ENCODE peak calls at places on chromosome 16, in five cellular contexts. S, X, I, D and R are unnamed samples.
A peak's percentile ranks its signal among the peaks of the same experiment; 100 is the strongest.

GRCh38 chr16:51152691-51153261 is 1.7 kb upstream of the SALL1 start:
- DNase-seq in S (no peak), I (no peak), X (no peak), D (no peak), R (no peak)

GRCh38 chr16:62068747-62069146 is 32.5 kb upstream of the CDH8 start:
- DNase-seq in I (no peak), S (no peak), X (no peak), D (no peak), R (no peak)

GRCh38 chr16:66728117-66728787 is 23.2 kb downstream of the DYNC1LI2 start:
- DNase-seq in I (no peak), S (peak; percentile 46), D (no peak), X (peak; percentile 28), R (peak; percentile 45)

GRCh38 chr16:8631373-8631772 is 9.9 kb downstream of the METTL22 start:
- DNase-seq in S (no peak), I (no peak), X (no peak), D (no peak), R (no peak)

GRCh38 chr16:51327001-51327400 is 175.9 kb upstream of the SALL1 start:
- DNase-seq in I (no peak), D (no peak), X (no peak), S (no peak), R (no peak)

GRCh38 chr16:66474750-66475199 is 47.7 kb downstream of the BEAN1 start:
- DNase-seq in X (no peak), I (no peak), S (no peak), D (peak; percentile 28), R (peak; percentile 63)

GRCh38 chr16:66578596-66579531 is at the start of gene CMTM2:
- DNase-seq in S (no peak), X (no peak), D (no peak), I (no peak), R (no peak)

GRCh38 chr16:75818491-75818890 is 92.2 kb upstream of the CPHXL start:
- DNase-seq in X (no peak), I (no peak), D (no peak), S (no peak), R (no peak)

GRCh38 chr16:29148867-29149272 is 164.0 kb downstream of the LAT start:
- DNase-seq in D (peak; percentile 78), X (no peak), S (peak; percentile 62), I (no peak), R (peak; percentile 90)

GRCh38 chr16:11076259-11077018 is 132.1 kb downstream of the CLEC16A start:
- DNase-seq in S (peak; percentile 23), D (peak; percentile 21), I (no peak), X (no peak), R (no peak)

GRCh38 chr16:68070249-68070725 is 14.9 kb upstream of the NFATC3 start:
- DNase-seq in I (no peak), X (no peak), S (no peak), D (no peak), R (no peak)

GRCh38 chr16:53913082-53913870 is 209.3 kb downstream of the FTO start:
- DNase-seq in X (no peak), D (no peak), S (peak; percentile 63), I (no peak), R (no peak)

GRCh38 chr16:16086653-16087446 is 136.4 kb downstream of the ABCC6 start:
- DNase-seq in I (no peak), D (no peak), S (no peak), X (no peak), R (no peak)

GRCh38 chr16:21301168-21301894 is 23.2 kb upstream of the CRYM start:
- DNase-seq in I (peak; percentile 52), S (peak; percentile 72), D (no peak), X (peak; percentile 82), R (peak; percentile 22)

GRCh38 chr16:77330332-77331043 is 104.3 kb downstream of the ADAMTS18 start:
- DNase-seq in D (no peak), I (peak; percentile 65), S (no peak), X (no peak), R (no peak)

GRCh38 chr16:54890381-54890780 is 40.3 kb upstream of the IRX5 start:
- DNase-seq in S (no peak), X (no peak), I (no peak), D (no peak), R (no peak)

GRCh38 chr16:86578056-86578455 is 293 bp upstream of the FOXL1 start:
- DNase-seq in X (no peak), D (no peak), S (no peak), I (no peak), R (no peak)

GRCh38 chr16:73288435-73288834 is 240.5 kb upstream of the ZFHX3 start:
- DNase-seq in X (no peak), D (no peak), I (no peak), S (no peak), R (no peak)

GRCh38 chr16:77043076-77043475 is 147.9 kb upstream of the MON1B start:
- DNase-seq in S (no peak), X (peak; percentile 8), I (no peak), D (no peak), R (no peak)

GRCh38 chr16:28616636-28617035 is 6.8 kb upstream of the SULT1A1 start:
- DNase-seq in X (no peak), S (no peak), I (no peak), D (no peak), R (no peak)

GRCh38 chr16:28112908-28113307 is 49.4 kb upstream of the GSG1L start:
- DNase-seq in I (no peak), X (no peak), D (no peak), S (no peak), R (no peak)

GRCh38 chr16:12311309-12311708 is 334.8 kb downstream of the SNX29 start:
- DNase-seq in X (no peak), S (no peak), I (no peak), D (no peak), R (no peak)

GRCh38 chr16:23155445-23156049 is 6.3 kb upstream of the USP31 start:
- DNase-seq in X (peak; percentile 21), I (no peak), D (no peak), S (no peak), R (no peak)

GRCh38 chr16:87924937-87925670 is 11.2 kb downstream of the CA5A start:
- DNase-seq in D (no peak), I (no peak), S (no peak), X (no peak), R (no peak)

GRCh38 chr16:11586375-11586855 is 304 bp downstream of the LITAF start:
- DNase-seq in X (no peak), S (no peak), D (no peak), I (no peak), R (no peak)

GRCh38 chr16:52446076-52446475 is 100.9 kb downstream of the TOX3 start:
- DNase-seq in D (no peak), X (no peak), S (no peak), I (no peak), R (no peak)

GRCh38 chr16:50284131-50284911 is 18.0 kb downstream of the ADCY7 start:
- DNase-seq in S (no peak), I (no peak), D (no peak), X (no peak), R (no peak)

GRCh38 chr16:2089676-2090480 is 42.1 kb downstream of the TSC2 start:
- DNase-seq in X (no peak), D (no peak), S (no peak), I (peak; percentile 9), R (no peak)

GRCh38 chr16:2092866-2093265 is 42.8 kb downstream of the PKD1 start:
- DNase-seq in X (no peak), S (no peak), D (no peak), I (no peak), R (no peak)

GRCh38 chr16:2090481-2090797 is 42.7 kb downstream of the TSC2 start:
- DNase-seq in I (no peak), S (peak; percentile 68), X (no peak), D (no peak), R (no peak)

GRCh38 chr16:2091722-2092620 is 43.7 kb downstream of the PKD1 start:
- DNase-seq in X (no peak), D (no peak), I (no peak), S (no peak), R (no peak)

GRCh38 chr16:2090819-2091721 is 43.3 kb downstream of the TSC2 start:
- DNase-seq in D (no peak), X (peak; percentile 66), S (peak; percentile 69), I (peak; percentile 87), R (no peak)
- H3K4me3 ChIP-seq in D (no peak overlapping the region), X (peak overlapping the region; percentile 49), S (no peak overlapping the region), I (no peak overlapping the region), R (no peak overlapping the region)

GRCh38 chr16:57137043-57137442 is 44.7 kb downstream of the CPNE2 start:
- DNase-seq in I (no peak), X (no peak), D (no peak), S (no peak), R (no peak)
- H3K4me1 ChIP-seq in I (peaks cover 17% of the 10 kb centered on the region), X (no peaks in the 10 kb centered on the region), D (peaks cover 73% of the 10 kb centered on the region), S (peaks cover 41% of the 10 kb centered on the region), R (peaks cover 69% of the 10 kb centered on the region)

GRCh38 chr16:1177053-1177452 is 24.1 kb downstream of the CACNA1H start:
- DNase-seq in S (no peak), D (no peak), I (no peak), X (no peak), R (no peak)
- H3K27me3 ChIP-seq in S (peaks cover 29% of the 10 kb centered on the region), D (no peaks in the 10 kb centered on the region), I (no peaks in the 10 kb centered on the region), X (no peaks in the 10 kb centered on the region), R (no peaks in the 10 kb centered on the region)

DNA sequence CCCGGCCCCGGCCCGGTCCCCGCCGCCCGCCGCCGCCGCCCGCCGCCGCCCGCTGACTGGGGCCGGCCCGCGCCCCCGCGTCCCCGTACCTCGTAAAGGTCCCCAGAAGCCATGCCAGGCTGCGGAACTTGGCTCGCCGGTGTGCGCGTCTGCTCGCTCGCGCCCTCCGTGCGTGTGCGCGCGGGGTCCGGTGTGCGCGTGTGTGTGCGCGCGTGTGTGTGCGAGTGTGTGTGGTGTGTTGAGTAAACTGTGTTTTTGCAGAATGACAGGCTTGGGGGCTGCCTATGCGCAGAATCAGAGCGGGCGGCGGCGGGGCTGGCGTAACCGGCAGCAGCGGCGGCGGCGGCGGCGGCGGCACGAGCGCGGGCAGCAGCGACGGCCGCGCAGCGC is 342 bp downstream of the CDYL2 start:
- DNase-seq in S (no peak), X (no peak), D (peak; percentile 33), I (peak; percentile 40), R (peak; percentile 65)
- H3K4me3 ChIP-seq in S (peak overlapping the region; percentile 61), X (no peak overlapping the region), D (no peak overlapping the region), I (peak overlapping the region; percentile 68), R (peak overlapping the region; percentile 51)

DNA sequence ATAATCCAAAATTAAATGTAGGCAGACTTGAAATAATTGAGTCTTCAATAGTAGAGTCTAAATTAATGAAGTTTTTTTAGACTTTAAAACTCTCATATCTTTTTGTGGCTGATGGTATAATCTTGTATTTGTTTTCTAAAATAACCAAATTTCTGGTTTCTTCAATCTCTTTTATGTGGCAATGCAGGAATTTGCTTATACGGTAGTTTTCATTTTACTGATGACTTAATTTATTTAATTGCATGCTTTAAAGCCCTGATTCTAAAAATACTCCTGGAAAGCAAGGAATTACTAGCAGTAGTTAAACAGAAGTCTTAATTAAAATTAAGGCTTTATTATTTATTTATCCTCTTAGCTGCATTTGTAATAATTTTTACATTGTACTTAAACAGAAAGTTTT is 15.4 kb downstream of the MRTFB start:
- DNase-seq in D (no peak), I (no peak), S (no peak), X (no peak), R (no peak)
- H3K4me1 ChIP-seq in D (no peaks in the 10 kb centered on the region), I (no peaks in the 10 kb centered on the region), S (peaks cover 27% of the 10 kb centered on the region), X (peaks cover 12% of the 10 kb centered on the region), R (no peaks in the 10 kb centered on the region)

GRCh38 chr16:88941933-88942909 is 34.8 kb downstream of the CBFA2T3 start:
- DNase-seq in I (peak; percentile 59), X (peak; percentile 36), S (no peak), D (peak; percentile 29), R (no peak)
- H3K27me3 ChIP-seq in I (peaks cover 35% of the 10 kb centered on the region), X (no peaks in the 10 kb centered on the region), S (peaks cover 23% of the 10 kb centered on the region), D (peaks cover 28% of the 10 kb centered on the region), R (peaks cover 17% of the 10 kb centered on the region)

GRCh38 chr16:72125635-72126428 is 32.2 kb downstream of the DHX38 start:
- DNase-seq in X (no peak), S (no peak), I (no peak), D (no peak), R (no peak)
- H3K4me3 ChIP-seq in X (no peak overlapping the region), S (no peak overlapping the region), I (no peak overlapping the region), D (no peak overlapping the region), R (no peak overlapping the region)